ENCODE peak calls at places on chromosomes 5 and 9, in ten cellular contexts. One of them, this sample, is unnamed.

GRCh38 chr5:125311743-125312142 is 565.3 kb upstream of the ZNF608 start:
- DNase-seq in H54: peak; percentile 12
- DNase-seq in C1 segment of cervical spinal cord: no peak
- DNase-seq in activated CD4-positive, alpha-beta T cell treated with anti-CD3 and anti-CD28 coated beads for 48 hours: no peak
- DNase-seq in AG08395: peak; percentile 85
- DNase-seq in fibroblast of mammary gland: peak; percentile 89
- DNase-seq in LHCN-M2: peak; percentile 94
- DNase-seq in aorta: no peak
- DNase-seq in pancreas: no peak
- DNase-seq in HTR-8/SVneo: peak; percentile 56
- DNase-seq in this sample: peak; percentile 67

GRCh38 chr5:154797762-154798161 is 42.6 kb downstream of the LARP1 start:
- DNase-seq in H54: no peak
- DNase-seq in C1 segment of cervical spinal cord: no peak
- DNase-seq in activated CD4-positive, alpha-beta T cell treated with anti-CD3 and anti-CD28 coated beads for 48 hours: no peak
- DNase-seq in AG08395: no peak
- DNase-seq in fibroblast of mammary gland: no peak
- DNase-seq in LHCN-M2: no peak
- DNase-seq in aorta: no peak
- DNase-seq in pancreas: no peak
- DNase-seq in HTR-8/SVneo: no peak
- DNase-seq in this sample: no peak

GRCh38 chr5:4773827-4774317 is 366.3 kb upstream of the ADAMTS16 start:
- DNase-seq in H54: no peak
- DNase-seq in C1 segment of cervical spinal cord: no peak
- DNase-seq in activated CD4-positive, alpha-beta T cell treated with anti-CD3 and anti-CD28 coated beads for 48 hours: no peak
- DNase-seq in AG08395: no peak
- DNase-seq in fibroblast of mammary gland: no peak
- DNase-seq in LHCN-M2: no peak
- DNase-seq in aorta: no peak
- DNase-seq in pancreas: no peak
- DNase-seq in HTR-8/SVneo: no peak
- DNase-seq in this sample: no peak

GRCh38 chr5:107968465-107968864 is 297.7 kb upstream of the EFNA5 start:
- DNase-seq in H54: no peak
- DNase-seq in C1 segment of cervical spinal cord: no peak
- DNase-seq in activated CD4-positive, alpha-beta T cell treated with anti-CD3 and anti-CD28 coated beads for 48 hours: no peak
- DNase-seq in AG08395: peak; percentile 13
- DNase-seq in fibroblast of mammary gland: peak; percentile 44
- DNase-seq in LHCN-M2: peak; percentile 64
- DNase-seq in aorta: no peak
- DNase-seq in pancreas: no peak
- DNase-seq in HTR-8/SVneo: no peak
- DNase-seq in this sample: no peak

GRCh38 chr5:138148811-138149210 is 9.6 kb upstream of the NME5 start:
- DNase-seq in H54: no peak
- DNase-seq in C1 segment of cervical spinal cord: no peak
- DNase-seq in activated CD4-positive, alpha-beta T cell treated with anti-CD3 and anti-CD28 coated beads for 48 hours: no peak
- DNase-seq in AG08395: peak; percentile 40
- DNase-seq in fibroblast of mammary gland: peak; percentile 88
- DNase-seq in LHCN-M2: peak; percentile 68
- DNase-seq in aorta: no peak
- DNase-seq in pancreas: no peak
- DNase-seq in HTR-8/SVneo: no peak
- DNase-seq in this sample: peak; percentile 39

GRCh38 chr5:773517-774264 is 10.8 kb downstream of the ZDHHC11B start:
- DNase-seq in H54: peak; percentile 0
- DNase-seq in C1 segment of cervical spinal cord: no peak
- DNase-seq in activated CD4-positive, alpha-beta T cell treated with anti-CD3 and anti-CD28 coated beads for 48 hours: peak; percentile 6
- DNase-seq in AG08395: peak; percentile 2
- DNase-seq in fibroblast of mammary gland: no peak
- DNase-seq in LHCN-M2: no peak
- DNase-seq in aorta: peak; percentile 84
- DNase-seq in pancreas: peak; percentile 92
- DNase-seq in HTR-8/SVneo: peak; percentile 3
- DNase-seq in this sample: no peak

GRCh38 chr9:127545196-127546124 is 66.6 kb upstream of the STXBP1 start:
- DNase-seq in H54: peak; percentile 93
- DNase-seq in C1 segment of cervical spinal cord: peak; percentile 85
- DNase-seq in activated CD4-positive, alpha-beta T cell treated with anti-CD3 and anti-CD28 coated beads for 48 hours: no peak
- DNase-seq in AG08395: peak; percentile 61
- DNase-seq in fibroblast of mammary gland: peak; percentile 60
- DNase-seq in LHCN-M2: peak; percentile 86
- DNase-seq in aorta: peak; percentile 80
- DNase-seq in pancreas: peak; percentile 97
- DNase-seq in HTR-8/SVneo: no peak
- DNase-seq in this sample: peak; percentile 94

GRCh38 chr9:26809795-26810194 is 82.8 kb downstream of the CAAP1 start:
- DNase-seq in H54: no peak
- DNase-seq in C1 segment of cervical spinal cord: no peak
- DNase-seq in activated CD4-positive, alpha-beta T cell treated with anti-CD3 and anti-CD28 coated beads for 48 hours: no peak
- DNase-seq in AG08395: peak; percentile 69
- DNase-seq in fibroblast of mammary gland: peak; percentile 98
- DNase-seq in LHCN-M2: peak; percentile 75
- DNase-seq in aorta: no peak
- DNase-seq in pancreas: no peak
- DNase-seq in HTR-8/SVneo: no peak
- DNase-seq in this sample: peak; percentile 58

GRCh38 chr5:81755320-81755719 is 4.4 kb upstream of the SSBP2 start:
- DNase-seq in H54: peak; percentile 50
- DNase-seq in C1 segment of cervical spinal cord: no peak
- DNase-seq in activated CD4-positive, alpha-beta T cell treated with anti-CD3 and anti-CD28 coated beads for 48 hours: no peak
- DNase-seq in AG08395: peak; percentile 77
- DNase-seq in fibroblast of mammary gland: peak; percentile 91
- DNase-seq in LHCN-M2: peak; percentile 94
- DNase-seq in aorta: no peak
- DNase-seq in pancreas: peak; percentile 36
- DNase-seq in HTR-8/SVneo: peak; percentile 78
- DNase-seq in this sample: peak; percentile 81

GRCh38 chr5:131163315-131164119 is 1.5 kb downstream of the HINT1 start:
- DNase-seq in H54: no peak
- DNase-seq in C1 segment of cervical spinal cord: no peak
- DNase-seq in activated CD4-positive, alpha-beta T cell treated with anti-CD3 and anti-CD28 coated beads for 48 hours: no peak
- DNase-seq in AG08395: no peak
- DNase-seq in fibroblast of mammary gland: peak; percentile 51
- DNase-seq in LHCN-M2: peak; percentile 39
- DNase-seq in aorta: no peak
- DNase-seq in pancreas: no peak
- DNase-seq in HTR-8/SVneo: no peak
- DNase-seq in this sample: peak; percentile 42

GRCh38 chr9:99516657-99517049 is 294.6 kb downstream of the SEC61B start:
- DNase-seq in H54: no peak
- DNase-seq in C1 segment of cervical spinal cord: no peak
- DNase-seq in activated CD4-positive, alpha-beta T cell treated with anti-CD3 and anti-CD28 coated beads for 48 hours: peak; percentile 33
- DNase-seq in AG08395: no peak
- DNase-seq in fibroblast of mammary gland: no peak
- DNase-seq in LHCN-M2: peak; percentile 4
- DNase-seq in aorta: no peak
- DNase-seq in pancreas: no peak
- DNase-seq in HTR-8/SVneo: no peak
- DNase-seq in this sample: no peak

GRCh38 chr9:131976157-131976740 is 103.4 kb downstream of the MED27 start:
- DNase-seq in H54: no peak
- DNase-seq in C1 segment of cervical spinal cord: no peak
- DNase-seq in activated CD4-positive, alpha-beta T cell treated with anti-CD3 and anti-CD28 coated beads for 48 hours: no peak
- DNase-seq in AG08395: no peak
- DNase-seq in fibroblast of mammary gland: no peak
- DNase-seq in LHCN-M2: no peak
- DNase-seq in aorta: no peak
- DNase-seq in pancreas: no peak
- DNase-seq in HTR-8/SVneo: no peak
- DNase-seq in this sample: no peak

GRCh38 chr5:139671096-139671841 is 23.1 kb downstream of the CXXC5 start:
- DNase-seq in H54: no peak
- DNase-seq in C1 segment of cervical spinal cord: peak; percentile 79
- DNase-seq in activated CD4-positive, alpha-beta T cell treated with anti-CD3 and anti-CD28 coated beads for 48 hours: no peak
- DNase-seq in AG08395: no peak
- DNase-seq in fibroblast of mammary gland: no peak
- DNase-seq in LHCN-M2: no peak
- DNase-seq in aorta: no peak
- DNase-seq in pancreas: peak; percentile 60
- DNase-seq in HTR-8/SVneo: no peak
- DNase-seq in this sample: peak; percentile 83

GRCh38 chr9:123550012-123550411 is 194.0 kb downstream of the CRB2 start:
- DNase-seq in H54: no peak
- DNase-seq in C1 segment of cervical spinal cord: no peak
- DNase-seq in activated CD4-positive, alpha-beta T cell treated with anti-CD3 and anti-CD28 coated beads for 48 hours: no peak
- DNase-seq in AG08395: no peak
- DNase-seq in fibroblast of mammary gland: no peak
- DNase-seq in LHCN-M2: no peak
- DNase-seq in aorta: no peak
- DNase-seq in pancreas: no peak
- DNase-seq in HTR-8/SVneo: no peak
- DNase-seq in this sample: no peak

GRCh38 chr5:172102913-172103629 is 85.0 kb downstream of the STK10 start:
- DNase-seq in H54: peak; percentile 86
- DNase-seq in C1 segment of cervical spinal cord: no peak
- DNase-seq in activated CD4-positive, alpha-beta T cell treated with anti-CD3 and anti-CD28 coated beads for 48 hours: peak; percentile 61
- DNase-seq in AG08395: peak; percentile 96
- DNase-seq in fibroblast of mammary gland: peak; percentile 95
- DNase-seq in LHCN-M2: peak; percentile 97
- DNase-seq in aorta: peak; percentile 90
- DNase-seq in pancreas: no peak
- DNase-seq in HTR-8/SVneo: peak; percentile 96
- DNase-seq in this sample: peak; percentile 98

GRCh38 chr5:137146402-137146889 is 352.7 kb downstream of the SPOCK1 start:
- DNase-seq in H54: peak; percentile 52
- DNase-seq in C1 segment of cervical spinal cord: peak; percentile 17
- DNase-seq in activated CD4-positive, alpha-beta T cell treated with anti-CD3 and anti-CD28 coated beads for 48 hours: no peak
- DNase-seq in AG08395: peak; percentile 94
- DNase-seq in fibroblast of mammary gland: peak; percentile 100
- DNase-seq in LHCN-M2: peak; percentile 98
- DNase-seq in aorta: peak; percentile 80
- DNase-seq in pancreas: no peak
- DNase-seq in HTR-8/SVneo: peak; percentile 68
- DNase-seq in this sample: peak; percentile 79

GRCh38 chr5:173855162-173855994 is 32.8 kb upstream of the CPEB4 start:
- DNase-seq in H54: no peak
- DNase-seq in C1 segment of cervical spinal cord: no peak
- DNase-seq in activated CD4-positive, alpha-beta T cell treated with anti-CD3 and anti-CD28 coated beads for 48 hours: no peak
- DNase-seq in AG08395: no peak
- DNase-seq in fibroblast of mammary gland: no peak
- DNase-seq in LHCN-M2: no peak
- DNase-seq in aorta: no peak
- DNase-seq in pancreas: no peak
- DNase-seq in HTR-8/SVneo: no peak
- DNase-seq in this sample: no peak

GRCh38 chr9:84966876-84967830 is 297.6 kb downstream of the NTRK2 start:
- DNase-seq in H54: no peak
- DNase-seq in C1 segment of cervical spinal cord: no peak
- DNase-seq in activated CD4-positive, alpha-beta T cell treated with anti-CD3 and anti-CD28 coated beads for 48 hours: no peak
- DNase-seq in AG08395: no peak
- DNase-seq in fibroblast of mammary gland: no peak
- DNase-seq in LHCN-M2: no peak
- DNase-seq in aorta: no peak
- DNase-seq in pancreas: no peak
- DNase-seq in HTR-8/SVneo: no peak
- DNase-seq in this sample: no peak

GRCh38 chr9:16633794-16634193 is 236.7 kb downstream of the BNC2 start:
- DNase-seq in H54: no peak
- DNase-seq in C1 segment of cervical spinal cord: no peak
- DNase-seq in activated CD4-positive, alpha-beta T cell treated with anti-CD3 and anti-CD28 coated beads for 48 hours: no peak
- DNase-seq in AG08395: no peak
- DNase-seq in fibroblast of mammary gland: no peak
- DNase-seq in LHCN-M2: no peak
- DNase-seq in aorta: no peak
- DNase-seq in pancreas: no peak
- DNase-seq in HTR-8/SVneo: no peak
- DNase-seq in this sample: no peak

GRCh38 chr9:98399950-98400683 is 144.7 kb upstream of the TBC1D2 start:
- DNase-seq in H54: no peak
- DNase-seq in C1 segment of cervical spinal cord: no peak
- DNase-seq in activated CD4-positive, alpha-beta T cell treated with anti-CD3 and anti-CD28 coated beads for 48 hours: no peak
- DNase-seq in AG08395: no peak
- DNase-seq in fibroblast of mammary gland: no peak
- DNase-seq in LHCN-M2: no peak
- DNase-seq in aorta: no peak
- DNase-seq in pancreas: no peak
- DNase-seq in HTR-8/SVneo: no peak
- DNase-seq in this sample: no peak

GRCh38 chr9:69822091-69822750 is 1.6 kb downstream of the CFAP95 start:
- DNase-seq in H54: peak; percentile 50
- DNase-seq in C1 segment of cervical spinal cord: no peak
- DNase-seq in activated CD4-positive, alpha-beta T cell treated with anti-CD3 and anti-CD28 coated beads for 48 hours: no peak
- DNase-seq in AG08395: peak; percentile 47
- DNase-seq in fibroblast of mammary gland: peak; percentile 79
- DNase-seq in LHCN-M2: peak; percentile 61
- DNase-seq in aorta: no peak
- DNase-seq in pancreas: no peak
- DNase-seq in HTR-8/SVneo: peak; percentile 10
- DNase-seq in this sample: peak; percentile 8

GRCh38 chr5:172410839-172411238 is 43.5 kb downstream of the SH3PXD2B start:
- DNase-seq in H54: no peak
- DNase-seq in C1 segment of cervical spinal cord: no peak
- DNase-seq in activated CD4-positive, alpha-beta T cell treated with anti-CD3 and anti-CD28 coated beads for 48 hours: no peak
- DNase-seq in AG08395: no peak
- DNase-seq in fibroblast of mammary gland: peak; percentile 93
- DNase-seq in LHCN-M2: no peak
- DNase-seq in aorta: no peak
- DNase-seq in pancreas: no peak
- DNase-seq in HTR-8/SVneo: no peak
- DNase-seq in this sample: no peak

GRCh38 chr5:169070413-169070812 is 230.5 kb downstream of the SLIT3 start:
- DNase-seq in H54: no peak
- DNase-seq in C1 segment of cervical spinal cord: no peak
- DNase-seq in activated CD4-positive, alpha-beta T cell treated with anti-CD3 and anti-CD28 coated beads for 48 hours: no peak
- DNase-seq in AG08395: no peak
- DNase-seq in fibroblast of mammary gland: no peak
- DNase-seq in LHCN-M2: no peak
- DNase-seq in aorta: no peak
- DNase-seq in pancreas: no peak
- DNase-seq in HTR-8/SVneo: no peak
- DNase-seq in this sample: no peak

GRCh38 chr9:131300444-131300843 is 10.9 kb downstream of the PLPP7 start:
- DNase-seq in H54: no peak
- DNase-seq in C1 segment of cervical spinal cord: no peak
- DNase-seq in activated CD4-positive, alpha-beta T cell treated with anti-CD3 and anti-CD28 coated beads for 48 hours: no peak
- DNase-seq in AG08395: no peak
- DNase-seq in fibroblast of mammary gland: no peak
- DNase-seq in LHCN-M2: no peak
- DNase-seq in aorta: no peak
- DNase-seq in pancreas: no peak
- DNase-seq in HTR-8/SVneo: no peak
- DNase-seq in this sample: no peak

GRCh38 chr5:17329566-17329965 is 112.1 kb downstream of the BASP1 start:
- DNase-seq in H54: no peak
- DNase-seq in C1 segment of cervical spinal cord: no peak
- DNase-seq in activated CD4-positive, alpha-beta T cell treated with anti-CD3 and anti-CD28 coated beads for 48 hours: no peak
- DNase-seq in AG08395: no peak
- DNase-seq in fibroblast of mammary gland: no peak
- DNase-seq in LHCN-M2: no peak
- DNase-seq in aorta: no peak
- DNase-seq in pancreas: no peak
- DNase-seq in HTR-8/SVneo: no peak
- DNase-seq in this sample: no peak

GRCh38 chr9:137708590-137709284 is 89.9 kb downstream of the EHMT1 start:
- DNase-seq in H54: no peak
- DNase-seq in C1 segment of cervical spinal cord: no peak
- DNase-seq in activated CD4-positive, alpha-beta T cell treated with anti-CD3 and anti-CD28 coated beads for 48 hours: no peak
- DNase-seq in AG08395: no peak
- DNase-seq in fibroblast of mammary gland: no peak
- DNase-seq in LHCN-M2: no peak
- DNase-seq in aorta: no peak
- DNase-seq in pancreas: no peak
- DNase-seq in HTR-8/SVneo: no peak
- DNase-seq in this sample: no peak